ENCODE peak calls at places on chromosomes 2 and 18, in nine cellular contexts. I is mesendoderm, N is K562, J is MM.1S, T is H1, X is H9, W is neural progenitor cell, C is HCT116, L is fibroblast of lung. B is an unnamed sample.

GRCh38 chr2:168884990-168885389 is 5.2 kb downstream of the SPC25 start:
- DNase-seq in C (no peak), T (no peak), N (no peak), I (no peak), X (no peak), J (no peak), W (no peak), L (peak), B (no peak)

GRCh38 chr2:23411752-23412431 is 26.9 kb downstream of the KLHL29 start:
- DNase-seq in I (no peak), C (no peak), L (peak), X (no peak), T (no peak), W (no peak), J (no peak), N (no peak), B (no peak)

GRCh38 chr2:182951948-182952663 is 85.7 kb upstream of the FRZB start:
- DNase-seq in N (no peak), C (no peak), I (no peak), J (peak), W (no peak), T (no peak), X (no peak), L (peak), B (no peak)

GRCh38 chr2:172109256-172109655 is 6.6 kb upstream of the DLX2 start:
- DNase-seq in X (no peak), C (no peak), I (peak), W (no peak), N (peak), J (no peak), L (no peak), T (no peak), B (no peak)

GRCh38 chr18:10322408-10322807 is 132.0 kb upstream of the APCDD1 start:
- DNase-seq in J (peak), I (no peak), T (no peak), L (peak), W (no peak), C (no peak), X (no peak), N (no peak), B (no peak)

GRCh38 chr2:27832396-27832795 is 57.8 kb downstream of the RBKS start:
- DNase-seq in J (no peak), W (no peak), T (no peak), X (no peak), C (no peak), N (no peak), I (no peak), L (peak), B (no peak)

GRCh38 chr18:9191658-9192256 is 55.2 kb downstream of the ANKRD12 start:
- DNase-seq in L (no peak), X (no peak), J (no peak), W (no peak), I (no peak), T (no peak), C (no peak), N (peak), B (no peak)

GRCh38 chr2:178194600-178195389 is 483 bp downstream of the OSBPL6 start:
- DNase-seq in N (peak), T (peak), C (no peak), W (peak), I (peak), J (peak), L (peak), X (peak), B (peak)

GRCh38 chr2:23988371-23988770 is 21.5 kb upstream of the MFSD2B start:
- DNase-seq in I (no peak), C (no peak), W (no peak), X (no peak), L (no peak), T (no peak), N (no peak), J (peak), B (no peak)

GRCh38 chr18:58882681-58883080 is 18.0 kb downstream of the ZNF532 start:
- DNase-seq in I (peak), W (no peak), J (no peak), L (peak), T (no peak), X (no peak), N (no peak), C (no peak), B (no peak)

GRCh38 chr18:35703043-35703688 is 121.6 kb downstream of the GALNT1 start:
- DNase-seq in N (no peak), C (no peak), W (no peak), T (no peak), J (no peak), X (no peak), L (peak), I (no peak), B (no peak)

GRCh38 chr2:183552716-183553115 is 428.5 kb downstream of the NUP35 start:
- DNase-seq in W (no peak), I (no peak), C (no peak), T (no peak), N (no peak), L (no peak), X (no peak), J (no peak), B (no peak)

GRCh38 chr2:107989445-107989844 is 3.1 kb downstream of the SLC5A7 start:
- DNase-seq in L (no peak), J (no peak), W (no peak), N (no peak), T (no peak), I (no peak), X (no peak), C (no peak), B (no peak)

GRCh38 chr18:6543330-6543908 is 128.7 kb upstream of the L3MBTL4 start:
- DNase-seq in J (peak), T (no peak), I (peak), L (peak), C (no peak), W (peak), N (peak), X (no peak), B (no peak)

GRCh38 chr18:76823166-76823539 is 796 bp downstream of the ZNF236 start:
- DNase-seq in L (no peak), I (peak), N (no peak), T (peak), C (no peak), X (no peak), J (no peak), W (no peak), B (peak)

GRCh38 chr2:37692731-37693130 is 21.3 kb upstream of the CDC42EP3 start:
- DNase-seq in W (no peak), C (no peak), X (no peak), L (no peak), N (no peak), T (no peak), I (no peak), J (no peak), B (no peak)

GRCh38 chr2:8602809-8603208 is 79.0 kb upstream of the ID2 start:
- DNase-seq in T (no peak), N (no peak), W (no peak), I (no peak), L (no peak), J (no peak), X (no peak), C (no peak), B (no peak)

GRCh38 chr2:84781942-84782716 is 98.8 kb downstream of the TRABD2A start:
- DNase-seq in X (no peak), J (no peak), W (no peak), C (peak), I (peak), L (peak), N (peak), T (no peak), B (no peak)

GRCh38 chr2:220036431-220036830 is 409.0 kb downstream of the SLC4A3 start:
- DNase-seq in W (no peak), X (no peak), J (no peak), L (no peak), I (no peak), C (no peak), N (no peak), T (no peak), B (no peak)

GRCh38 chr2:20242727-20243377 is 17.9 kb upstream of the SDC1 start:
- DNase-seq in T (peak), J (no peak), X (peak), W (peak), L (no peak), I (peak), N (no peak), C (no peak), B (no peak)

GRCh38 chr2:160075171-160075570 is 12.8 kb upstream of the PLA2R1 start:
- DNase-seq in N (no peak), I (no peak), C (no peak), T (no peak), J (no peak), X (no peak), L (peak), W (no peak), B (no peak)

DNA sequence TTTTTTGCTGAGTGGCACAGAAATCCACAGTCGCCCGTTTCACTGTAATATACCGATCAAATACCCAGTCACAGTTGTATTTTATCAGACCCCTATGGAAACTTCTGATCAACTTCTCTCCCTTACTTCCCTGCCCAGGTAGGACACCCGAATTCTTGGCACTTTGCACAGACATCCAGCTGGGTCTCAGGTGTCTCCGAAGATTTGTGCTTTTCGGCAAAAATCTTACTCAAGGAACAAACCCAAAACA is 596 bp downstream of the MREG start:
- DNase-seq in C (no peak), J (no peak), L (no peak), W (no peak), T (no peak), I (no peak), N (no peak), X (no peak), B (no peak)
- H3K9ac ChIP-seq in C (peak), J (peak), L (peak), W (peak), T (peak), I (peak), N (peak), X (peak), B (peak)

GRCh38 chr18:5295981-5296705 is 617 bp upstream of the ZBTB14 start:
- DNase-seq in J (peak), I (peak), N (peak), X (peak), W (peak), C (peak), L (peak), T (peak), B (peak)
- H3K9ac ChIP-seq in J (peak), I (peak), N (peak), X (peak), W (no peak), C (peak), L (peak), T (peak), B (no peak)

DNA sequence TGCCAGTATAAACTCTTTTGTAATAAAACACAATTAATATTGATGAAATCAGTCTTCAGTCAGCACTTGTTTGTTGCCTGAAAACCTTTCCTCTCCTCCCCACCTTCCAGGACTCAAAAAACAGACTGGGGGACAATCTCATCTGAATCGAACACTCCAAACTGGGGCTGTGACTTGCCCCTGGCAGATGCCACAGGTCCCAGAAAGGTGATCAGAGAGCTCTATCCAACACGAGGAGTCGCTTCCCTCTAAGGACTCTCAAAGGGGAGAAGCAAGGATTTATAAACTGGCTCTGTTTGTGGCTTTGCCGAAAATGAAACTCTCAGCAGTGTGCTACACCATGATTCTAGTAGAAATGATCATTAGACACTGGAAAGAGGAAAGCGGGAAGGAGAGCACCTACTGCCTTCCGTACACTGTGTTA is 199.2 kb downstream of the TGIF1 start:
- DNase-seq in J (no peak), C (no peak), L (no peak), W (no peak), N (no peak), I (no peak), X (no peak), T (no peak), B (no peak)
- H3K9ac ChIP-seq in J (no peak), C (peak), L (no peak), W (no peak), N (peak), I (no peak), X (no peak), T (no peak), B (no peak)

GRCh38 chr18:26545737-26546136 is 2.6 kb downstream of the KCTD1 start:
- DNase-seq in X (no peak), W (no peak), L (no peak), J (no peak), T (no peak), N (no peak), I (no peak), C (no peak), B (no peak)
- H3K9ac ChIP-seq in X (no peak), W (no peak), L (no peak), J (no peak), T (no peak), N (no peak), I (no peak), C (no peak), B (peak)

GRCh38 chr2:58429285-58429874 is 188.3 kb upstream of the FANCL start:
- DNase-seq in C (no peak), J (no peak), W (no peak), X (no peak), L (no peak), N (no peak), I (no peak), T (no peak), B (no peak)

GRCh38 chr2:58427572-58428285 is 186.6 kb upstream of the FANCL start:
- DNase-seq in I (peak), W (peak), N (no peak), L (peak), C (no peak), X (peak), J (peak), T (peak), B (peak)

GRCh38 chr2:58428553-58429284 is 187.6 kb upstream of the FANCL start:
- DNase-seq in J (no peak), L (peak), X (peak), T (peak), W (peak), N (no peak), I (peak), C (no peak), B (peak)

GRCh38 chr2:58425368-58425767 is 184.2 kb upstream of the FANCL start:
- DNase-seq in T (no peak), L (no peak), C (no peak), N (no peak), W (no peak), X (no peak), I (no peak), J (no peak), B (no peak)

DNA sequence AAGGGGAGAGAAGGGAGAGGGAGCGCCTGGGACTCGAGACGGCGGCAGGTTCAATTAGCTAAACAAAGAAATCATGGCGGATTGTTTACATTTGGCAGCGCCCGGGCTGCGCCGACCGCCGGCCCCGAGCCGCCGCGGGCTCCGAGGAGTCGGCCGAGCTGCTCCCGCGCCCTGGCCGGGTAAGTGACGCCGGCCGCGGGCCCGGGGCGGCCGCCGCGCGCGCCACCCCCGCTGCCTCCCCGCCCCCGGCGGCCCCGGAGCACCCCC is 187.1 kb upstream of the FANCL start:
- DNase-seq in I (no peak), C (no peak), W (peak), X (peak), T (peak), N (no peak), L (peak), J (peak), B (no peak)
- H3K9ac ChIP-seq in I (peak), C (no peak), W (peak), X (peak), T (peak), N (no peak), L (no peak), J (peak), B (no peak)

GRCh38 chr2:157508676-157509075 is 64.8 kb upstream of the CYTIP start:
- DNase-seq in N (no peak), L (no peak), C (no peak), J (no peak), X (no peak), I (no peak), T (no peak), W (no peak), B (no peak)
- H3K9ac ChIP-seq in N (no peak), L (no peak), C (no peak), J (no peak), X (no peak), I (no peak), T (no peak), W (no peak), B (no peak)

GRCh38 chr2:202037086-202037485 is 3.4 kb downstream of the FZD7 start:
- DNase-seq in L (peak), X (no peak), W (peak), N (no peak), I (no peak), C (no peak), J (no peak), T (no peak), B (no peak)
- H3K9ac ChIP-seq in L (no peak), X (peak), W (peak), N (no peak), I (peak), C (no peak), J (no peak), T (peak), B (no peak)

GRCh38 chr2:54204476-54204875 is 51.6 kb downstream of the TSPYL6 start:
- DNase-seq in W (no peak), J (no peak), N (no peak), I (no peak), X (no peak), T (no peak), C (no peak), L (peak), B (no peak)

GRCh38 chr2:54208364-54209240 is 47.4 kb downstream of the TSPYL6 start:
- DNase-seq in X (no peak), I (no peak), T (no peak), J (no peak), N (no peak), W (no peak), L (peak), C (no peak), B (no peak)

GRCh38 chr2:54206596-54206995 is 49.4 kb downstream of the TSPYL6 start:
- DNase-seq in W (peak), J (peak), L (peak), I (peak), T (no peak), C (peak), X (no peak), N (peak), B (no peak)

GRCh38 chr2:54209379-54209778 is 46.6 kb downstream of the TSPYL6 start:
- DNase-seq in T (no peak), L (peak), X (no peak), N (no peak), I (no peak), W (no peak), J (no peak), C (no peak), B (no peak)

DNA sequence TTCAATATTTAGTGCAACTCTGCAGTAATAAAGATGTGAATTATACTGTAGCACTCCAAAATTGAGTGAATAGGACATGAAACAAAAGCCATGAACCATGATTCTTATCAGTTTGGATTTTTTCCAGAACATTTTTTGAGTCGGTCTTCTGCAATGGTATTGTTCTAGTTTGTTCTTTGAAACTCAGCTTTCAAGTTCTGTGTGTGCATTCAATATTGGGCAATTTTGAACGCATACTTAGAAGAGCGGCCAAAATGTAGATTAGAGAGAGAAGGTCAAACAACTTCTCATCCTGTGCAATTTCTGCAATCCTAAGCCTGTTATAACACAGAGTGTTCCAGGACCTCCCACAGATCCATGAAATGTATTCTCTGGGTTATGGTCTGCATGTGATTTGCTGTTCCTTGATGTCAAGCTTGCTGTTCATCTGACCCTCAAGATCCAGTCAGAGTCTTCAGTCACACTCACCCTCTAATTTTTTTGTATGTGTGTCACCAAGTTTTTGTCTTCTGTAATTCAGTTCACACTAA is 48.3 kb downstream of the TSPYL6 start:
- DNase-seq in X (no peak), T (no peak), W (no peak), I (no peak), C (no peak), L (peak), N (no peak), J (no peak), B (no peak)
- H3K9ac ChIP-seq in X (no peak), T (no peak), W (no peak), I (no peak), C (no peak), L (no peak), N (no peak), J (no peak), B (no peak)

B was measured in kidney.